ENCODE peak calls at places on chromosome 7, in five cellular contexts. T is astrocyte of the cerebellum, O is kidney, L is AG10803, Z is neural progenitor cell. W is an unnamed sample.

GRCh38 chr7:340200-340937 is 50.4 kb downstream of the FOXL3 start:
- DNase-seq in L (no peak), T (no peak), O (no peak), Z (no peak), W (no peak)

GRCh38 chr7:121016976-121017375 is 28.5 kb downstream of the CPED1 start:
- DNase-seq in T (no peak), O (no peak), L (peak), Z (no peak), W (peak)

GRCh38 chr7:27640914-27641570 is 21.6 kb downstream of the HIBADH start:
- DNase-seq in L (peak), O (no peak), Z (no peak), T (no peak), W (peak)

GRCh38 chr7:32948202-32948601 is 9.0 kb upstream of the FKBP9 start:
- DNase-seq in Z (no peak), O (no peak), T (no peak), L (no peak), W (no peak)

GRCh38 chr7:83325083-83325482 is 162.4 kb upstream of the PCLO start:
- DNase-seq in O (no peak), Z (no peak), L (no peak), T (no peak), W (no peak)

GRCh38 chr7:17849504-17849903 is 90.8 kb downstream of the SNX13 start:
- DNase-seq in L (peak), O (no peak), Z (no peak), T (peak), W (peak)

GRCh38 chr7:147245274-147245673 is 1128.7 kb downstream of the CNTNAP2 start:
- DNase-seq in O (no peak), L (peak), Z (peak), T (peak), W (no peak)

GRCh38 chr7:142349670-142350405 is 92.0 kb upstream of the PRSS58 start:
- DNase-seq in T (no peak), O (peak), L (no peak), Z (no peak), W (no peak)

GRCh38 chr7:25823571-25823970 is 328.4 kb upstream of the NFE2L3 start:
- DNase-seq in T (no peak), L (no peak), Z (no peak), O (no peak), W (no peak)

GRCh38 chr7:114243019-114243507 is 171.6 kb upstream of the FOXP2 start:
- DNase-seq in L (no peak), T (no peak), O (no peak), Z (no peak), W (no peak)

GRCh38 chr7:47580175-47580701 is 1.7 kb downstream of the TNS3 start:
- DNase-seq in L (no peak), T (no peak), Z (peak), O (no peak), W (no peak)

GRCh38 chr7:103613655-103614642 is 167.9 kb upstream of the SLC26A5 start:
- DNase-seq in O (no peak), T (no peak), Z (peak), L (peak), W (no peak)

GRCh38 chr7:41928781-41929180 is 225.9 kb upstream of the INHBA start:
- DNase-seq in T (no peak), O (no peak), L (peak), Z (no peak), W (no peak)

GRCh38 chr7:137619181-137619580 is 227.6 kb downstream of the DGKI start:
- DNase-seq in O (no peak), L (no peak), Z (no peak), T (no peak), W (no peak)

GRCh38 chr7:28953628-28954027 is 4.5 kb downstream of the TRIL start:
- DNase-seq in T (peak), O (no peak), Z (no peak), L (no peak), W (peak)

GRCh38 chr7:1454471-1455065 is 4.7 kb downstream of the MICALL2 start:
- DNase-seq in Z (no peak), O (peak), T (no peak), L (no peak), W (no peak)
- H3K4me3 ChIP-seq in Z (no peak), O (no peak), T (no peak), L (no peak), W (no peak)

GRCh38 chr7:24756989-24757798 is at the start of gene GSDME:
- DNase-seq in Z (peak), L (peak), T (no peak), O (peak), W (no peak)
- TF ChIP-seq CTCF in Z (no peak), L (no peak), T (no peak), O (no peak), W (no peak)

GRCh38 chr7:105871142-105871541 is 5.3 kb downstream of the ATXN7L1 start:
- DNase-seq in T (no peak), L (no peak), O (no peak), Z (no peak), W (no peak)

GRCh38 chr7:105863876-105864275 is 12.5 kb downstream of the ATXN7L1 start:
- DNase-seq in O (no peak), T (no peak), Z (no peak), L (no peak), W (no peak)

GRCh38 chr7:105862770-105863169 is 13.6 kb downstream of the ATXN7L1 start:
- DNase-seq in T (no peak), L (no peak), Z (no peak), O (no peak), W (no peak)

GRCh38 chr7:105862276-105862675 is 14.1 kb downstream of the ATXN7L1 start:
- DNase-seq in Z (no peak), T (no peak), L (no peak), O (no peak), W (no peak)

GRCh38 chr7:105866124-105866801 is 10.1 kb downstream of the ATXN7L1 start:
- DNase-seq in T (no peak), Z (no peak), L (no peak), O (no peak), W (no peak)
- H3K4me3 ChIP-seq in T (no peak), Z (no peak), L (no peak), O (no peak), W (no peak)

DNA sequence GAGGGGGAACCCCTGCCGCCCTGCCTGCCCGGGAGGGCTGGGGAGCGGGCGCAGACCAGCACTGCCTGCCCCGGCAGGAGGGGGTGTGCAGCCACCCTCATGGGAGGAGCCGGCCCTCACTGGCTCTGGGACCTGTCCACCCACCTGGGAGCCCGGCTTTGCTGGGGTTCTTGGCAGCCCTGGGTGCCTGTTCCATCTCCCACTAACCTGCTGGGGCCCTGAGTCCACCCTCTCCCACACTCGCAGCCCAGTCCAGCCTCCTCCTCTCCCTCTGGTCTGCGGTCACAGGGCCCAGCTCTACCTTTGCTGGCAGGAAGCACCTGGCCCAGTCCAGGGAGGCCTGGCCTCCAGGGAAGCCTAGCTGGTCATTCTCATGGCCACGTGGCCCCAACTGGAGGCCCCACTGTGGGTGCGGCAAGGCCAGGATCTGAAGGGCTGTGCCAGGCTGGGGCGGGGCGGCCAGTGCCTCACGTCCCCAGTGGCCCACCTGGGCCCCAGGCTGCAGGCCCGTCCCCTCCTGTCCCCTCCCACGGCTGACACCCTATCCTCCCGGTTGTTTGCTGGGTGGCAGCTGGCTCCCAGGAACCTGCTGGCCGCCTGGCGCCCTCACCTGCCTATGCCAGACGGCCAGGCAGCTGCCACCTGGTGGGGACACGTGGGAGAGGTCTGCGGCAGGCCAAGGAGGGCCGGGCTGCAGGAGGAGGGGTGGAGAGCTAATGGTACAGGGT is at the start of gene TMEM184A:
- DNase-seq in L (no peak), O (peak), T (no peak), Z (peak), W (no peak)
- TF ChIP-seq CTCF in L (no peak), O (peak), T (peak), Z (peak), W (peak)

DNA sequence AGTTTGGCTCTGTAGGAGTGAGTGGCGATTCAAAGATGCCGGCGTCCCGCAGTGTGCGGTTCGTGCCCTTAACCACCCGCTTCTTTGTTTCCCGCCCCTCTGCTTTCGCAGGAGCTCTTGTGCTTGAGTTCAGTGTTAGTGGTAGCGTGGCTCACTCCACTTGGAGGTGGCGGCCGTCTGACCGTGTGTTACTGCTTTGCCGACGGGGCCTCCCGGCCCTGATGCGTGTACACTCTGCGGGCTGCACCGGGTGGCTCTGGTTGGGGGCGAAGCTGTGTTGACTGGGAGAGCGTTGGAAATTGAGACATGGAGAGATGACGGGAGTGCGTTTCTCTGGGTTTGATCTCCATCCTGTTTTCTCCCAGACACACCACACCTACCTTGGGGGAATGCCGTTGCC is 31.4 kb downstream of the SHH start:
- DNase-seq in T (no peak), Z (no peak), O (no peak), L (no peak), W (no peak)
- H3K4me3 ChIP-seq in T (no peak), Z (no peak), O (no peak), L (no peak), W (no peak)

W was measured in AG04449.